ENCODE peak calls at places on chromosomes 2 and 18, in five cellular contexts. X, R, I, S and U are unnamed samples.

GRCh38 chr2:109195193-109196045 is 66.4 kb downstream of the SH3RF3 start:
- DNase-seq in R (no peak), I (no peak), S (no peak), X (no peak), U (no peak)

GRCh38 chr2:216603010-216603883 is 30.0 kb upstream of the IGFBP2 start:
- DNase-seq in S (no peak), X (no peak), R (no peak), I (no peak), U (peak)

GRCh38 chr2:21228041-21228895 is 104.5 kb downstream of the TDRD15 start:
- DNase-seq in S (no peak), X (no peak), I (no peak), R (no peak), U (no peak)

GRCh38 chr2:13093644-13094043 is 376.9 kb downstream of the TRIB2 start:
- DNase-seq in S (no peak), X (no peak), R (no peak), I (no peak), U (no peak)

GRCh38 chr2:239308696-239309397 is 92.0 kb downstream of the HDAC4 start:
- DNase-seq in R (no peak), S (no peak), I (no peak), X (peak), U (no peak)

GRCh38 chr18:10006261-10006903 is 92.6 kb downstream of the VAPA start:
- DNase-seq in R (no peak), I (no peak), S (peak), X (peak), U (peak)

GRCh38 chr2:207772844-207773205 is 3.1 kb upstream of the FZD5 start:
- DNase-seq in X (no peak), R (no peak), S (no peak), I (no peak), U (no peak)

GRCh38 chr2:15041429-15041837 is 408.9 kb downstream of the LRATD1 start:
- DNase-seq in X (no peak), I (no peak), S (no peak), R (no peak), U (peak)

GRCh38 chr18:75811156-75811555 is 383.7 kb upstream of the SMIM21 start:
- DNase-seq in R (no peak), I (no peak), S (no peak), X (no peak), U (no peak)

GRCh38 chr2:98253461-98254073 is 92.7 kb upstream of the CNGA3 start:
- DNase-seq in X (no peak), R (no peak), S (no peak), I (no peak), U (no peak)

GRCh38 chr2:80020061-80020460 is 284.5 kb downstream of the LRRTM1 start:
- DNase-seq in S (no peak), X (no peak), I (no peak), R (no peak), U (no peak)

GRCh38 chr2:9736008-9736407 is 105.2 kb upstream of the YWHAQ start:
- DNase-seq in S (no peak), R (no peak), I (no peak), X (no peak), U (no peak)

GRCh38 chr2:205580591-205580990 is 101.7 kb upstream of the NRP2 start:
- DNase-seq in I (no peak), R (no peak), S (no peak), X (peak), U (no peak)

GRCh38 chr18:43627833-43628370 is 350.6 kb upstream of the SYT4 start:
- DNase-seq in X (no peak), R (no peak), I (no peak), S (no peak), U (no peak)

GRCh38 chr2:53490659-53491058 is 276.9 kb upstream of the CHAC2 start:
- DNase-seq in X (no peak), S (no peak), R (no peak), I (no peak), U (peak)

GRCh38 chr18:25349926-25350560 is 1.9 kb downstream of the ZNF521 start:
- DNase-seq in I (no peak), R (peak), S (no peak), X (peak), U (no peak)

GRCh38 chr2:128608911-128609880 is 290.5 kb upstream of the HS6ST1 start:
- DNase-seq in I (no peak), S (no peak), R (no peak), X (no peak), U (no peak)

GRCh38 chr2:66507673-66508127 is 72.8 kb downstream of the MEIS1 start:
- DNase-seq in S (no peak), X (no peak), R (peak), I (no peak), U (no peak)